ENCODE peak calls at places on chromosomes 3 and 15, in nine cellular contexts. S, P, J, Y, E, M, H, K and G are unnamed samples.
A peak's percentile ranks its signal among the peaks of the same experiment; 100 is the strongest.

GRCh38 chr15:82850731-82851130 is 41.3 kb downstream of the WHAMM start:
- DNase-seq in K (no peak), M (no peak), Y (no peak), P (no peak), E (no peak), J (no peak), S (no peak), H (no peak), G (no peak)

GRCh38 chr3:189833996-189834395 is 202.8 kb downstream of the TP63 start:
- DNase-seq in J (no peak), E (no peak), P (no peak), S (no peak), H (peak; percentile 87), M (no peak), K (no peak), Y (peak; percentile 84), G (no peak)

GRCh38 chr3:172225215-172225707 is 185.9 kb downstream of the FNDC3B start:
- DNase-seq in P (no peak), K (no peak), S (no peak), M (no peak), Y (no peak), J (no peak), E (no peak), H (no peak), G (no peak)

GRCh38 chr3:188901126-188901525 is 270.6 kb upstream of the TPRG1 start:
- DNase-seq in E (peak; percentile 83), M (no peak), J (no peak), S (no peak), Y (no peak), P (no peak), K (no peak), H (no peak), G (no peak)

GRCh38 chr3:127288921-127289645 is 1.2 kb upstream of the PRR20G start:
- DNase-seq in Y (no peak), S (no peak), P (no peak), K (no peak), J (peak; percentile 18), E (no peak), H (no peak), M (no peak), G (no peak)

GRCh38 chr15:45386420-45386819 is 8.1 kb upstream of the GATM start:
- DNase-seq in H (peak; percentile 30), E (no peak), S (peak; percentile 92), P (no peak), J (no peak), K (no peak), Y (no peak), M (no peak), G (no peak)

GRCh38 chr15:75200765-75201608 is 695 bp upstream of the C15orf39 start:
- DNase-seq in H (peak; percentile 43), E (peak; percentile 66), M (peak; percentile 86), P (peak; percentile 66), S (peak; percentile 92), J (no peak), K (peak; percentile 69), Y (peak; percentile 51), G (no peak)

GRCh38 chr3:196141866-196142673 is 60.2 kb upstream of the TFRC start:
- DNase-seq in K (no peak), H (peak; percentile 89), S (peak; percentile 85), P (no peak), E (no peak), M (no peak), J (no peak), Y (peak; percentile 44), G (no peak)

GRCh38 chr3:146382386-146382785 is 87.0 kb downstream of the PLSCR2 start:
- DNase-seq in P (no peak), S (peak; percentile 8), M (peak; percentile 41), K (no peak), J (peak; percentile 65), H (no peak), E (peak; percentile 34), Y (no peak), G (no peak)

GRCh38 chr3:69368129-69368741 is 17.7 kb downstream of the FRMD4B start:
- DNase-seq in P (no peak), S (no peak), J (no peak), K (no peak), M (peak; percentile 32), H (no peak), Y (no peak), E (peak; percentile 25), G (no peak)

GRCh38 chr3:30612422-30613134 is 6.2 kb downstream of the TGFBR2 start:
- DNase-seq in P (no peak), E (no peak), Y (no peak), K (no peak), J (no peak), S (no peak), H (no peak), M (no peak), G (no peak)

GRCh38 chr15:29740692-29741311 is 81.5 kb downstream of the TJP1 start:
- DNase-seq in K (no peak), P (no peak), M (no peak), S (no peak), E (no peak), J (peak; percentile 61), H (no peak), Y (no peak), G (no peak)

GRCh38 chr3:188940213-188940914 is 231.4 kb upstream of the TPRG1 start:
- DNase-seq in K (peak; percentile 8), P (no peak), S (no peak), H (no peak), E (no peak), M (no peak), Y (no peak), J (no peak), G (no peak)

DNA sequence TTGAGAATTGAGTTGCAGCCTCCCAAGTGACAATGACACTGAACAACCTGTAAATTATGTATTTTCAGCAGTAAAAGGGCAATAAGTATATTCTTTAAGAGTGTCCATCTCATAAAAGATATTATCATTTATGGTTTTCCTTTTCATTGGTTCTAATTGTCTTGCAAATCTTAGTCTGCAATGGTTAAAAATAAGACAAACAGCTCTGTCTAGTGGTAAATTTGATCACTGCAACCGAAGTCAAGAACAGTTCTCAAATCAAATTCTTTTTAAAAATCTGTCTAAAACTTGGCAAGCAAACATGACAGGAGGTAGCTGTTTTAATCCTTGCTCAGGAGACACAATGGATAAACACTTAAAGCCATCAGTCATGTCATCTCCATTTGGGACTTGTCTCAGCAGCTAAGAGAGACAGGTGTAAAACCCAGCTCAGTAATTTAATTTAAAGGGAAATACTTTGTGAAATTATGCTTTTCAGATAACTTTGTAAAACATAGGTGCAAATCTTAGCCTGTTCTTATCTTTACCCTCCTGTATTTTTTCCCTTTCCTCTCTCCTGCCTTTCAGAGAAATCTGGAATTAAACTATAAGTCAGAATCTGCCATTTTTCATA is 150.3 kb upstream of the ARHGEF26 start:
- DNase-seq in K (no peak), J (peak; percentile 27), P (no peak), H (no peak), M (no peak), Y (no peak), S (no peak), E (peak; percentile 64), G (no peak)
- TF ChIP-seq CTCF in K (no peak), J (peak; percentile 43), P (peak; percentile 37), H (no peak), M (no peak), Y (no peak), S (peak; percentile 22), E (peak; percentile 33), G (peak; percentile 61)

GRCh38 chr15:68820589-68821189 is at the start of gene ANP32A:
- DNase-seq in K (peak; percentile 99), Y (peak; percentile 94), H (peak; percentile 97), E (peak; percentile 96), M (peak; percentile 98), S (peak; percentile 96), P (peak; percentile 99), J (peak; percentile 97), G (peak; percentile 96)
- TF ChIP-seq POLR2A in K (no peak), Y (no peak), H (peak; percentile 87), E (no peak), M (peak; percentile 70), S (peak; percentile 49), P (no peak), J (peak; percentile 36), G (peak; percentile 39)

GRCh38 chr3:195030791-195031321 is 240.1 kb downstream of the XXYLT1 start:
- DNase-seq in M (no peak), Y (no peak), H (peak; percentile 73), P (no peak), E (peak; percentile 95), S (no peak), J (peak; percentile 14), K (no peak), G (no peak)

GRCh38 chr3:195033531-195034091 is 237.3 kb downstream of the XXYLT1 start:
- DNase-seq in M (peak; percentile 67), H (no peak), J (no peak), Y (no peak), P (no peak), S (peak; percentile 62), E (peak; percentile 41), K (no peak), G (no peak)

GRCh38 chr3:195032106-195032759 is 238.7 kb downstream of the XXYLT1 start:
- DNase-seq in P (no peak), E (no peak), Y (no peak), J (no peak), S (no peak), K (no peak), H (no peak), M (no peak), G (no peak)

GRCh38 chr3:195032955-195033354 is 238.0 kb downstream of the XXYLT1 start:
- DNase-seq in H (no peak), K (no peak), J (no peak), M (no peak), P (no peak), Y (no peak), S (no peak), E (no peak), G (no peak)

GRCh38 chr3:195031574-195032003 is 239.4 kb downstream of the XXYLT1 start:
- DNase-seq in K (no peak), P (no peak), E (peak; percentile 87), Y (no peak), S (no peak), J (no peak), M (no peak), H (no peak), G (no peak)
- TF ChIP-seq CTCF in K (no peak), P (no peak), E (no peak), Y (no peak), S (no peak), J (no peak), M (no peak), H (no peak), G (no peak)

GRCh38 chr3:42503957-42504333 is 1.5 kb downstream of the VIPR1 start:
- DNase-seq in H (no peak), P (no peak), Y (no peak), E (no peak), S (peak; percentile 2), K (peak; percentile 28), J (no peak), M (peak; percentile 10), G (no peak)

GRCh38 chr3:42503251-42503924 is 945 bp downstream of the VIPR1 start:
- DNase-seq in M (peak; percentile 14), S (peak; percentile 3), E (no peak), K (no peak), Y (peak; percentile 14), J (no peak), H (no peak), P (no peak), G (no peak)

GRCh38 chr3:42501681-42502428 is 588 bp upstream of the VIPR1 start:
- DNase-seq in S (peak; percentile 73), Y (peak; percentile 49), K (peak; percentile 76), M (peak; percentile 84), H (peak; percentile 76), P (peak; percentile 85), J (peak; percentile 21), E (peak; percentile 50), G (no peak)

GRCh38 chr3:42501321-42501680 is 1.1 kb upstream of the VIPR1 start:
- DNase-seq in J (no peak), E (no peak), Y (peak; percentile 18), H (no peak), P (no peak), S (peak; percentile 22), K (peak; percentile 71), M (peak; percentile 10), G (no peak)

GRCh38 chr3:42502429-42503250 is at the start of gene VIPR1:
- DNase-seq in E (peak; percentile 47), J (peak; percentile 58), P (peak; percentile 92), Y (peak; percentile 77), H (peak; percentile 95), M (peak; percentile 95), S (peak; percentile 93), K (peak; percentile 99), G (no peak)
- TF ChIP-seq POLR2A in E (no peak), J (no peak), P (no peak), Y (no peak), H (peak; percentile 91), M (peak; percentile 74), S (peak; percentile 19), K (no peak), G (no peak)